ENCODE peak calls at places on chromosomes 7 and 10, in ten cellular contexts. N is ovary; I is fibroblast of lung; H is ascending aorta; V is uterus; D is CD8-positive, alpha-beta T cell; R is colonic mucosa; Q is heart left ventricle; Y is adrenal gland; O is PC-9. P is an unnamed sample.

GRCh38 chr7:17405786-17406185 is 107.3 kb downstream of the AHR start:
- DNase-seq in N (no peak), I (peak; percentile 88), H (no peak), V (no peak), D (no peak), R (no peak), Q (no peak), Y (peak; percentile 61), O (peak; percentile 86), P (peak; percentile 14)

GRCh38 chr7:17178562-17178961 is 119.9 kb upstream of the AHR start:
- DNase-seq in N (no peak), I (no peak), H (no peak), V (no peak), D (no peak), R (no peak), Q (no peak), Y (no peak), O (no peak), P (no peak)

GRCh38 chr10:3776796-3777571 is 8.0 kb downstream of the KLF6 start:
- DNase-seq in N (no peak), I (peak; percentile 95), H (peak; percentile 53), V (peak; percentile 59), D (no peak), R (peak; percentile 78), Q (no peak), Y (peak; percentile 33), O (peak; percentile 96), P (peak; percentile 80)

GRCh38 chr10:46524471-46525176 is 31.8 kb downstream of the GPRIN2 start:
- DNase-seq in N (peak; percentile 55), I (peak; percentile 56), H (peak; percentile 8), V (peak; percentile 14), D (no peak), R (no peak), Q (no peak), Y (peak; percentile 58), O (peak; percentile 99), P (no peak)

GRCh38 chr10:80161321-80162084 is 29.0 kb downstream of the PLAC9 start:
- DNase-seq in N (no peak), I (no peak), H (no peak), V (no peak), D (no peak), R (no peak), Q (no peak), Y (no peak), O (no peak), P (no peak)

GRCh38 chr7:104444019-104444418 is 115.6 kb downstream of the LHFPL3 start:
- DNase-seq in N (no peak), I (no peak), H (no peak), V (no peak), D (no peak), R (no peak), Q (no peak), Y (no peak), O (no peak), P (no peak)

GRCh38 chr7:101913876-101914275 is 96.5 kb downstream of the CUX1 start:
- DNase-seq in N (no peak), I (peak; percentile 88), H (no peak), V (no peak), D (no peak), R (no peak), Q (no peak), Y (no peak), O (no peak), P (no peak)

GRCh38 chr10:76871697-76872295 is 765.8 kb downstream of the KCNMA1 start:
- DNase-seq in N (no peak), I (no peak), H (no peak), V (no peak), D (no peak), R (no peak), Q (no peak), Y (no peak), O (no peak), P (no peak)

GRCh38 chr7:28615091-28615490 is 202.8 kb downstream of the CREB5 start:
- DNase-seq in N (no peak), I (no peak), H (no peak), V (no peak), D (no peak), R (no peak), Q (no peak), Y (no peak), O (no peak), P (no peak)

GRCh38 chr7:143305423-143306070 is 10.4 kb upstream of the CLCN1 start:
- DNase-seq in N (peak; percentile 43), I (peak; percentile 54), H (no peak), V (peak; percentile 41), D (peak; percentile 49), R (peak; percentile 90), Q (peak; percentile 70), Y (peak; percentile 58), O (no peak), P (peak; percentile 83)

GRCh38 chr7:22350466-22351328 is 6.3 kb downstream of the RAPGEF5 start:
- DNase-seq in N (no peak), I (no peak), H (no peak), V (no peak), D (no peak), R (no peak), Q (no peak), Y (peak; percentile 83), O (peak; percentile 89), P (peak; percentile 31)

GRCh38 chr10:79933961-79934360 is 14.9 kb downstream of the SFTPD start:
- DNase-seq in N (no peak), I (no peak), H (no peak), V (no peak), D (no peak), R (no peak), Q (no peak), Y (no peak), O (no peak), P (no peak)

GRCh38 chr10:71424496-71425194 is 27.9 kb downstream of the CDH23 start:
- DNase-seq in N (no peak), I (no peak), H (no peak), V (no peak), D (no peak), R (no peak), Q (peak; percentile 13), Y (no peak), O (no peak), P (no peak)

GRCh38 chr10:103282961-103283360 is 6.0 kb downstream of the INA start:
- DNase-seq in N (no peak), I (no peak), H (no peak), V (no peak), D (no peak), R (no peak), Q (no peak), Y (no peak), O (no peak), P (no peak)

GRCh38 chr7:123289200-123289599 is 89.4 kb upstream of the SLC13A1 start:
- DNase-seq in N (no peak), I (no peak), H (no peak), V (no peak), D (no peak), R (no peak), Q (no peak), Y (no peak), O (no peak), P (no peak)
- H3K4me3 ChIP-seq in N (no peak overlapping the region), I (no peak overlapping the region), H (no peak overlapping the region), V (no peak overlapping the region), D (no peak overlapping the region), R (no peak overlapping the region), Q (no peak overlapping the region), Y (no peak overlapping the region), O (no peak overlapping the region), P (no peak overlapping the region)

DNA sequence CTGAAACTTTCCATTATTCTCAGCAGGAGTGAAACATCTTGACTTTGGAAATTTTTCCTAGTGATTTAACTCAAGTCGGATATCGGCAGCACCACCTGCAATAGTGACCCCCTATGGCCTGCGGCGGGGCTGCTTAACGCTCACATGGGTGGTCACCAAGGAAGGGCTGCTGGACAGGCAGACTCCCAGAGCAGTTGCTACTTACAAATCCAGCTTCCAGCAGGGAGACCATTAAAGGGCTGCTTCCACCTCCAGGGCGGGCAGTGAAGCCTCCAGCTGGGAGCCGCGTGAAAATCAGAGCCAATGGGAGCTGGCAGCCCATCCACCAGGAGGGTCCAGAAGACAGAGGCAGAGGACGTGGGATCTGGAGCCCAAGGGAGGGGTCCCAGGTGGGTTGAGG is 122.5 kb downstream of the MGMT start:
- DNase-seq in N (no peak), I (no peak), H (no peak), V (no peak), D (no peak), R (no peak), Q (no peak), Y (no peak), O (no peak), P (no peak)
- H3K4me1 ChIP-seq in N (no peaks in the 10 kb centered on the region), I (no peaks in the 10 kb centered on the region), H (no peaks in the 10 kb centered on the region), V (no peaks in the 10 kb centered on the region), D (no peaks in the 10 kb centered on the region), R (no peaks in the 10 kb centered on the region), Q (no peaks in the 10 kb centered on the region), Y (no peaks in the 10 kb centered on the region), O (no peaks in the 10 kb centered on the region), P (no peaks in the 10 kb centered on the region)

GRCh38 chr10:74153676-74154075 is 2.7 kb downstream of the ADK start:
- DNase-seq in N (no peak), I (no peak), H (no peak), V (no peak), D (no peak), R (no peak), Q (no peak), Y (no peak), O (no peak), P (no peak)

GRCh38 chr10:74153123-74153522 is 2.1 kb downstream of the ADK start:
- DNase-seq in N (no peak), I (peak; percentile 69), H (no peak), V (no peak), D (no peak), R (no peak), Q (no peak), Y (no peak), O (peak; percentile 44), P (peak; percentile 62)

GRCh38 chr10:74151879-74152722 is 1.1 kb downstream of the ADK start:
- DNase-seq in N (no peak), I (no peak), H (no peak), V (no peak), D (no peak), R (no peak), Q (no peak), Y (no peak), O (no peak), P (no peak)

GRCh38 chr10:74150151-74151056 is at the start of gene AP3M1:
- DNase-seq in N (peak; percentile 85), I (no peak), H (peak; percentile 48), V (peak; percentile 79), D (peak; percentile 71), R (peak; percentile 86), Q (peak; percentile 85), Y (peak; percentile 84), O (peak; percentile 76), P (peak; percentile 89)

GRCh38 chr10:74151057-74151878 is at the start of gene ADK:
- DNase-seq in N (peak; percentile 100), I (peak; percentile 98), H (peak; percentile 98), V (peak; percentile 100), D (peak; percentile 99), R (peak; percentile 100), Q (peak; percentile 100), Y (peak; percentile 99), O (peak; percentile 89), P (peak; percentile 99)
- TF ChIP-seq CTCF in N (no peak), I (peak; percentile 39), H (peak; percentile 24), V (peak; percentile 36), D (peak; percentile 22), R (no peak), Q (peak; percentile 17), Y (peak; percentile 14), O (peak; percentile 53), P (no peak)

DNA sequence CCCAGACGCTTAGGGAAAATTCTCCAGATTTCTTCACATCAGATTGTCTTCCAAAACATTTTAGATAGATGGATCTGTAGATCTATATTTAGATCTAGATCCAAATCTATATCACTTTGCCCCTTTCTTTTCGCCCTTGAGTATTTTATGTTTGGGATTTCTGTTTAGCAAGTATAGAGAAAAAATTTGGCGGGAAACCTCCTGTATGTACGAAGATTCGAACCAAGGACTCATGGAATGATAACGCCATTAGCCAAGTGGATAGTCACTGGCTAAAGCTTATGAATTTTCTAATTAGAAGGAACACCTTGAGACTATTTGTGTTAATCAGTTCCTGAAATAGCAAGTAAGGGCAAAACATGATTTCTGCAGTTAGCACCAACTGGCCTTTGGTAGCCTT is 1.2 kb downstream of the THNSL1 start:
- DNase-seq in N (no peak), I (no peak), H (no peak), V (no peak), D (no peak), R (no peak), Q (no peak), Y (no peak), O (no peak), P (no peak)
- H3K4me3 ChIP-seq in N (no peak overlapping the region), I (peak overlapping the region; percentile 67), H (no peak overlapping the region), V (peak overlapping the region; percentile 65), D (no peak overlapping the region), R (no peak overlapping the region), Q (peak overlapping the region; percentile 59), Y (no peak overlapping the region), O (peak overlapping the region; percentile 80), P (peak overlapping the region; percentile 66)

P was measured in Caco-2.